ENCODE peak calls at places on chromosomes 5 and 9, in ten cellular contexts. T, Y, B, M, J, X, E, R, O and W are unnamed samples. For H3K27me3, the result is how much of the 10 kb centered on the place peaks cover.

GRCh38 chr5:37005946-37006540 is 129.5 kb downstream of the NIPBL start:
- DNase-seq in X (no peak), J (peak), O (peak), T (peak), M (no peak), Y (no peak), R (no peak), E (no peak), B (no peak), W (no peak)

GRCh38 chr5:148796931-148797330 is 29.5 kb upstream of the ADRB2 start:
- DNase-seq in E (no peak), X (no peak), R (no peak), O (peak), J (no peak), M (no peak), T (peak), Y (no peak), B (no peak), W (no peak)

GRCh38 chr9:78292716-78293497 is 4.0 kb upstream of the PSAT1 start:
- DNase-seq in J (peak), O (no peak), Y (no peak), T (no peak), E (no peak), R (no peak), M (no peak), B (no peak), X (no peak), W (no peak)

GRCh38 chr5:10474521-10475075 is 32.9 kb downstream of the ROPN1L start:
- DNase-seq in B (no peak), J (no peak), X (no peak), R (no peak), Y (no peak), E (no peak), T (no peak), O (no peak), M (no peak), W (no peak)

GRCh38 chr9:77457916-77458592 is 190.1 kb downstream of the GNA14 start:
- DNase-seq in E (peak), B (no peak), M (peak), O (peak), J (peak), X (peak), T (peak), Y (peak), R (peak), W (peak)

GRCh38 chr5:177509361-177509951 is at the start of gene DOK3:
- DNase-seq in M (peak), Y (peak), O (no peak), J (no peak), R (no peak), T (no peak), E (peak), X (no peak), B (peak), W (peak)

GRCh38 chr9:129392093-129392541 is 214.1 kb upstream of the IER5L start:
- DNase-seq in E (no peak), B (peak), X (no peak), M (peak), J (no peak), T (no peak), R (no peak), Y (no peak), O (no peak), W (no peak)

GRCh38 chr9:98791147-98792095 is 4.9 kb downstream of the ANKS6 start:
- DNase-seq in R (peak), B (peak), Y (peak), X (peak), E (peak), M (peak), O (peak), T (peak), J (peak), W (peak)

GRCh38 chr5:62260510-62260909 is 45.5 kb upstream of the KIF2A start:
- DNase-seq in T (no peak), O (no peak), Y (no peak), E (no peak), R (no peak), M (no peak), J (no peak), B (no peak), X (no peak), W (no peak)

GRCh38 chr5:67494186-67494842 is 297.7 kb upstream of the CD180 start:
- DNase-seq in X (no peak), T (no peak), J (no peak), Y (peak), R (no peak), E (peak), O (no peak), M (no peak), B (no peak), W (no peak)

GRCh38 chr9:111662851-111663823 is 1.7 kb downstream of the GNG10 start:
- DNase-seq in Y (no peak), T (peak), R (no peak), M (no peak), E (no peak), O (peak), J (peak), X (no peak), B (no peak), W (no peak)

GRCh38 chr5:119742311-119742710 is 113.0 kb downstream of the FAM170A start:
- DNase-seq in T (peak), B (no peak), J (no peak), X (no peak), R (no peak), Y (no peak), O (peak), E (no peak), M (no peak), W (no peak)

GRCh38 chr5:179405426-179406030 is 60.3 kb upstream of the ADAMTS2 start:
- DNase-seq in B (no peak), X (no peak), M (no peak), E (no peak), O (no peak), Y (no peak), J (no peak), T (no peak), R (no peak), W (no peak)

GRCh38 chr5:132849347-132849746 is 16.9 kb downstream of the GDF9 start:
- DNase-seq in J (no peak), O (no peak), E (no peak), R (no peak), T (no peak), M (no peak), Y (no peak), B (no peak), X (no peak), W (no peak)

GRCh38 chr5:139746691-139747582 is 48.7 kb upstream of the PSD2 start:
- DNase-seq in E (no peak), M (no peak), X (no peak), B (peak), T (no peak), Y (peak), J (peak), O (no peak), R (no peak), W (no peak)

GRCh38 chr5:126015244-126016054 is 407.8 kb upstream of the GRAMD2B start:
- DNase-seq in O (peak), X (no peak), J (no peak), E (peak), M (no peak), R (peak), T (peak), B (no peak), Y (no peak), W (no peak)

GRCh38 chr9:113464672-113465271 is 1.2 kb downstream of the RGS3 start:
- DNase-seq in J (no peak), R (no peak), X (no peak), Y (no peak), T (no peak), O (no peak), E (no peak), M (no peak), B (no peak), W (no peak)

GRCh38 chr5:15645376-15645775 is 145.4 kb downstream of the FBXL7 start:
- DNase-seq in E (no peak), X (no peak), R (peak), J (no peak), M (no peak), T (peak), B (no peak), O (no peak), Y (no peak), W (no peak)

GRCh38 chr5:135050244-135050767 is 16.3 kb upstream of the PITX1 start:
- DNase-seq in R (no peak), M (no peak), B (no peak), X (no peak), T (no peak), J (no peak), Y (no peak), E (no peak), O (no peak), W (no peak)

GRCh38 chr9:134889386-134890214 is 9.0 kb downstream of the FCN2 start:
- DNase-seq in E (no peak), X (no peak), Y (no peak), M (no peak), R (no peak), O (no peak), B (no peak), J (no peak), T (no peak), W (no peak)

GRCh38 chr9:13508086-13508485 is 228.6 kb upstream of the MPDZ start:
- DNase-seq in B (no peak), X (no peak), E (no peak), T (peak), J (no peak), R (no peak), O (no peak), M (no peak), Y (no peak), W (no peak)

GRCh38 chr5:27682600-27682999 is 644.2 kb upstream of the CDH9 start:
- DNase-seq in Y (no peak), R (peak), X (no peak), B (no peak), O (peak), M (no peak), J (no peak), E (peak), T (peak), W (no peak)

GRCh38 chr5:12292610-12293204 is 388.5 kb upstream of the CTNND2 start:
- DNase-seq in Y (no peak), E (no peak), T (peak), B (no peak), X (peak), O (peak), J (no peak), M (no peak), R (no peak), W (no peak)

GRCh38 chr9:134066923-134067851 is 639 bp downstream of the BRD3 start:
- DNase-seq in M (no peak), E (peak), J (peak), X (no peak), T (no peak), R (no peak), O (peak), B (peak), Y (peak), W (no peak)

GRCh38 chr9:15543033-15543791 is 9.6 kb upstream of the CCDC171 start:
- DNase-seq in M (no peak), R (no peak), B (no peak), T (peak), J (no peak), O (no peak), E (no peak), X (no peak), Y (no peak), W (no peak)

GRCh38 chr5:132525299-132525724 is 18.0 kb downstream of the IL5 start:
- DNase-seq in M (no peak), T (no peak), B (no peak), E (no peak), X (no peak), R (no peak), J (no peak), O (no peak), Y (no peak), W (no peak)

GRCh38 chr9:24708808-24709207 is 163.1 kb upstream of the IZUMO3 start:
- DNase-seq in O (no peak), M (no peak), R (no peak), Y (no peak), B (no peak), T (no peak), X (no peak), E (no peak), J (no peak), W (no peak)

GRCh38 chr5:177357459-177358332 is at the start of gene RGS14:
- DNase-seq in T (peak), B (no peak), O (peak), J (peak), X (no peak), Y (peak), R (peak), M (peak), E (peak), W (peak)

GRCh38 chr5:96714951-96715451 is 52.8 kb downstream of the CAST start:
- DNase-seq in J (peak), B (peak), M (peak), T (peak), E (no peak), Y (peak), O (peak), R (peak), X (peak), W (peak)

GRCh38 chr5:172940242-172941066 is 18.8 kb upstream of the RPL26L1 start:
- DNase-seq in T (no peak), E (peak), M (no peak), B (no peak), O (no peak), R (no peak), Y (no peak), X (no peak), J (no peak), W (no peak)

GRCh38 chr5:68500828-68501227 is 285.3 kb downstream of the PIK3R1 start:
- DNase-seq in J (no peak), X (no peak), B (no peak), E (no peak), Y (no peak), O (no peak), R (no peak), M (no peak), T (no peak), W (no peak)

DNA sequence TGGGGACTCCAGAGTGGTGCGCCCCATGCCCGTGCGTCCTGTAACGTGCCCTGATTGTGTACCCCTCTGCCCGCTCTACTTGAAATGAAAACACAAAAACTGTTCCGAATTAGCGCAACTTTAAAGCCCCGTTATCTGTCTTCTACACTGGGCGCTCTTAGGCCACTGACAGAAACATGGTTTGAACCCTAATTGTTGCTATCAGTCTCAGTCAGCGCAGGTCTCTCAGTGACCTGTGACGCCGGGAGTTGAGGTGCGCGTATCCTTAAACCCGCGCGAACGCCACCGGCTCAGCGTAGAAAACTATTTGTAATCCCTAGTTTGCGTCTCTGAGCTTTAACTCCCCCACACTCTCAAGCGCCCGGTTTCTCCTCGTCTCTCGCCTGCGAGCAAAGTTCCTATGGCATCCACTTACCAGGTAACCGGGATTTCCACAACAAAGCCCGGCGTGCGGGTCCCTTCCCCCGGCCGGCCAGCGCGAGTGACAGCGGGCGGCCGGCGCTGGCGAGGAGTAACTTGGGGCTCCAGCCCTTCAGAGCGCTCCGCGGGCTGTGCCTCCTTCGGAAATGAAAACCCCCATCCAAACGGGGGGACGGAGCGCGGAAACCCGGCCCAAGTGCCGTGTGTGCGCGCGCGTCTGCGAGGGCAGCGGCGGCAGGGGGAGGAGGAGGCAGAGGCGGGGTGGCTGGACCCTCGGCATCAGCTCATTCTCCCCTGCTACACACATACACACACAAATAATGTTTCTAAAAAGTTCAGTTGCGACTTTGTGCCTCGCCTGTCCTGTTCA is 667 bp downstream of the GLIS3 start:
- DNase-seq in X (peak), E (peak), M (peak), R (peak), T (no peak), J (peak), Y (peak), B (peak), O (peak), W (peak)
- H3K27me3 ChIP-seq in X (under half), E (under half), M (under half), R (under half), T (under half), J (under half), Y (under half), B (under half), O (under half), W (under half)

GRCh38 chr9:122370869-122371467 is at the start of gene PTGS1:
- DNase-seq in R (no peak), E (peak), O (no peak), B (no peak), J (no peak), Y (peak), T (peak), X (no peak), M (peak), W (peak)
- H3K4me3 ChIP-seq in R (peak), E (peak), O (peak), B (peak), J (no peak), Y (peak), T (peak), X (peak), M (peak), W (no peak)

DNA sequence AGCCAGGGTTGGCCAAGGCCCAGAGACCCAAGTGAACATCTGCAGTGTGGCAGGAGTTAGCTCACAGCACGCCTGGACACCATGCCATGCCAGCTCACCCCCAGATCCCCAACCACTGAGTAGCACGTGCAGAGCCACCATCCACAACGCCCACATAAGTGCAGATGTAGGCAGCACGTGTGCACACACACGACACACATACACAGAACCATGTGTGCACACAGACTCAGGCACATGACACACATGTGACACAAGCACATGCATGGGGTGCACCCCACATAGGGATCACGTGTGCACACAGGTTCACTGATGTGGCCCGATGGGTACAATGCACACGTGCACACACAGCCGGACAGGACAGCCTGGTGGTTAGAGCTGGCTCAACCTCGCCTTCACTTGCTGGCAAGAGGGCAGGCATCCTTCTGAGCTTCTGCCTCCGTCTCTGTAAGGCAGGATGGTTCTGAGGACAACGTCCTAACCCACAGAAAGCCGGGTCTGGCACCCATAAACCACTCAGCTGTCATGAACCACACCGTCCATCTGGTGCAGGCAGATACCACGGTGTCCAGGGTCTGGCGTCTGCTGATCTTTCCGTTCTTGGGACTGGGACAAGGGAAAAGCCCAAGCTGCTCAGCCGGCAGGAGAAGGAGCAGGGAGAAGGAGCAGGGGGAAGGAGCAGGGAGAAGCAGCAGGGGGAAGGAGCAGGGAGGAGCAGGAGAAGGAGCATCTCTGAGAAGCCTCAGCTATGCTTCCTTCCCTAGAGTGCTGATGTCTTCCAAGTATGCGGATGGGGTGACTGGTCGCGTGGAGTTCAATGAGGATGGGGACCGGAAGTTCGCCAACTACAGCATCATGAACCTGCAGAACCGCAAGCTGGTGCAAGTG is 12.0 kb downstream of the LRRC26 start:
- DNase-seq in M (no peak), O (no peak), Y (no peak), R (no peak), X (no peak), T (no peak), J (no peak), B (no peak), E (peak), W (no peak)
- H3K27me3 ChIP-seq in M (half or more), O (under half), Y (half or more), R (under half), X (half or more), T (under half), J (under half), B (half or more), E (under half), W (half or more)

DNA sequence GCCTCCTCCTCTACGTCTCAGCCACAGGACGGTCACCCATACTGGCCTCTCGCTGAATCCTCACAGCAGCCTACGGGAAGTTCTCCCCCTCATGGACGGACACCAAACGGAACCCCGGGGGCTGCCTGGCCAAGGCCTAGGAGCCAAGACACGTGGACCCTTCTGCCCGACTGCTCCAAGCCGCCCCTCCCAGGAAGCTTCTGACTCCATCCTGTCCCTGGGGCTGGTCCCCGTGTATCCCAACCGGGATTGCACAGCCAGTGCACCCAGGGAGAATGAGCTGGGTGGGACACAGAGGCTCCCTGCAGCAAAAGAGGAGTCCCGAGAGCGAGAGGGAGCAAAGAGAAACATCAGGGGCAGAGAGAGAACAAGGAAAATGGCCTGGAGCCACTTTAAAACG is 3.2 kb downstream of the FAM78A start:
- DNase-seq in Y (peak), M (no peak), X (no peak), B (no peak), J (no peak), T (no peak), E (peak), O (no peak), R (no peak), W (peak)
- H3K4me3 ChIP-seq in Y (peak), M (peak), X (no peak), B (peak), J (peak), T (no peak), E (peak), O (no peak), R (no peak), W (peak)